ENCODE peak calls at places on chromosome 2, in seven cellular contexts. One of them, this sample, is unnamed.
A peak's percentile ranks its signal among the peaks of the same experiment; 100 is the strongest.

GRCh38 chr2:113077921-113078320 is 10.2 kb downstream of the IL1F10 start:
- DNase-seq in pancreas: no peak
- DNase-seq in AG04450: no peak
- DNase-seq in neural progenitor cell: no peak
- DNase-seq in H9: no peak
- DNase-seq in lung: no peak
- DNase-seq in fibroblast of lung: peak; percentile 45
- DNase-seq in this sample: no peak

GRCh38 chr2:150931447-150931846 is 330.2 kb downstream of the RBM43 start:
- DNase-seq in pancreas: no peak
- DNase-seq in AG04450: no peak
- DNase-seq in neural progenitor cell: peak; percentile 83
- DNase-seq in H9: no peak
- DNase-seq in lung: no peak
- DNase-seq in fibroblast of lung: no peak
- DNase-seq in this sample: no peak

GRCh38 chr2:95279435-95280035 is 5.3 kb downstream of the PROM2 start:
- DNase-seq in pancreas: no peak
- DNase-seq in AG04450: no peak
- DNase-seq in neural progenitor cell: no peak
- DNase-seq in H9: no peak
- DNase-seq in lung: no peak
- DNase-seq in fibroblast of lung: no peak
- DNase-seq in this sample: no peak

GRCh38 chr2:177471990-177472389 is 79.4 kb downstream of the AGPS start:
- DNase-seq in pancreas: no peak
- DNase-seq in AG04450: no peak
- DNase-seq in neural progenitor cell: no peak
- DNase-seq in H9: no peak
- DNase-seq in lung: no peak
- DNase-seq in fibroblast of lung: no peak
- DNase-seq in this sample: no peak

GRCh38 chr2:58541511-58541910 is 300.4 kb upstream of the FANCL start:
- DNase-seq in pancreas: no peak
- DNase-seq in AG04450: no peak
- DNase-seq in neural progenitor cell: peak; percentile 45
- DNase-seq in H9: no peak
- DNase-seq in lung: no peak
- DNase-seq in fibroblast of lung: no peak
- DNase-seq in this sample: no peak

GRCh38 chr2:110984654-110985053 is 136.1 kb upstream of the BCL2L11 start:
- DNase-seq in pancreas: no peak
- DNase-seq in AG04450: no peak
- DNase-seq in neural progenitor cell: no peak
- DNase-seq in H9: no peak
- DNase-seq in lung: no peak
- DNase-seq in fibroblast of lung: no peak
- DNase-seq in this sample: no peak

GRCh38 chr2:146228659-146229058 is 1616.2 kb upstream of the ACVR2A start:
- DNase-seq in pancreas: no peak
- DNase-seq in AG04450: no peak
- DNase-seq in neural progenitor cell: no peak
- DNase-seq in H9: no peak
- DNase-seq in lung: no peak
- DNase-seq in fibroblast of lung: peak; percentile 1
- DNase-seq in this sample: no peak

GRCh38 chr2:215657844-215658243 is 222.0 kb upstream of the FN1 start:
- DNase-seq in pancreas: no peak
- DNase-seq in AG04450: peak; percentile 97
- DNase-seq in neural progenitor cell: no peak
- DNase-seq in H9: no peak
- DNase-seq in lung: no peak
- DNase-seq in fibroblast of lung: peak; percentile 99
- DNase-seq in this sample: no peak

GRCh38 chr2:43018179-43019024 is 208.0 kb downstream of the ZFP36L2 start:
- DNase-seq in pancreas: peak; percentile 63
- DNase-seq in AG04450: peak; percentile 60
- DNase-seq in neural progenitor cell: no peak
- DNase-seq in H9: no peak
- DNase-seq in lung: peak; percentile 90
- DNase-seq in fibroblast of lung: peak; percentile 58
- DNase-seq in this sample: peak; percentile 79

GRCh38 chr2:1588994-1589611 is 155.2 kb downstream of the PXDN start:
- DNase-seq in pancreas: no peak
- DNase-seq in AG04450: no peak
- DNase-seq in neural progenitor cell: peak; percentile 35
- DNase-seq in H9: peak; percentile 56
- DNase-seq in lung: no peak
- DNase-seq in fibroblast of lung: peak; percentile 74
- DNase-seq in this sample: no peak

GRCh38 chr2:218995972-218996644 is 2.9 kb upstream of the CRYBA2 start:
- DNase-seq in pancreas: peak; percentile 95
- DNase-seq in AG04450: peak; percentile 27
- DNase-seq in neural progenitor cell: peak; percentile 93
- DNase-seq in H9: peak; percentile 85
- DNase-seq in lung: peak; percentile 89
- DNase-seq in fibroblast of lung: peak; percentile 71
- DNase-seq in this sample: peak; percentile 84

GRCh38 chr2:19292007-19292406 is 66.4 kb downstream of the OSR1 start:
- DNase-seq in pancreas: no peak
- DNase-seq in AG04450: no peak
- DNase-seq in neural progenitor cell: no peak
- DNase-seq in H9: no peak
- DNase-seq in lung: no peak
- DNase-seq in fibroblast of lung: no peak
- DNase-seq in this sample: no peak

GRCh38 chr2:191049728-191050639 is 36.0 kb upstream of the STAT1 start:
- DNase-seq in pancreas: no peak
- DNase-seq in AG04450: peak; percentile 51
- DNase-seq in neural progenitor cell: peak; percentile 24
- DNase-seq in H9: no peak
- DNase-seq in lung: no peak
- DNase-seq in fibroblast of lung: peak; percentile 74
- DNase-seq in this sample: no peak

GRCh38 chr2:66553370-66553769 is 118.4 kb downstream of the MEIS1 start:
- DNase-seq in pancreas: peak; percentile 41
- DNase-seq in AG04450: no peak
- DNase-seq in neural progenitor cell: no peak
- DNase-seq in H9: no peak
- DNase-seq in lung: no peak
- DNase-seq in fibroblast of lung: no peak
- DNase-seq in this sample: peak; percentile 53

GRCh38 chr2:121898483-121898882 is 143.0 kb downstream of the TSN start:
- DNase-seq in pancreas: no peak
- DNase-seq in AG04450: peak; percentile 16
- DNase-seq in neural progenitor cell: no peak
- DNase-seq in H9: no peak
- DNase-seq in lung: no peak
- DNase-seq in fibroblast of lung: peak; percentile 44
- DNase-seq in this sample: no peak

GRCh38 chr2:177721815-177722552 is 329.4 kb downstream of the AGPS start:
- DNase-seq in pancreas: no peak
- DNase-seq in AG04450: no peak
- DNase-seq in neural progenitor cell: no peak
- DNase-seq in H9: no peak
- DNase-seq in lung: no peak
- DNase-seq in fibroblast of lung: no peak
- DNase-seq in this sample: no peak

GRCh38 chr2:237025090-237025865 is 60.4 kb upstream of the COPS8 start:
- DNase-seq in pancreas: no peak
- DNase-seq in AG04450: peak; percentile 32
- DNase-seq in neural progenitor cell: no peak
- DNase-seq in H9: no peak
- DNase-seq in lung: no peak
- DNase-seq in fibroblast of lung: peak; percentile 92
- DNase-seq in this sample: no peak

GRCh38 chr2:67322361-67323001 is 74.7 kb upstream of the ETAA1 start:
- DNase-seq in pancreas: peak; percentile 66
- DNase-seq in AG04450: peak; percentile 42
- DNase-seq in neural progenitor cell: peak; percentile 69
- DNase-seq in H9: peak; percentile 78
- DNase-seq in lung: peak; percentile 37
- DNase-seq in fibroblast of lung: peak; percentile 58
- DNase-seq in this sample: peak; percentile 20

GRCh38 chr2:238081561-238081960 is 18.6 kb upstream of the ESPNL start:
- DNase-seq in pancreas: no peak
- DNase-seq in AG04450: no peak
- DNase-seq in neural progenitor cell: no peak
- DNase-seq in H9: no peak
- DNase-seq in lung: no peak
- DNase-seq in fibroblast of lung: no peak
- DNase-seq in this sample: no peak

GRCh38 chr2:119704670-119705120 is 25.7 kb downstream of the TMEM177 start:
- DNase-seq in pancreas: no peak
- DNase-seq in AG04450: peak; percentile 13
- DNase-seq in neural progenitor cell: no peak
- DNase-seq in H9: no peak
- DNase-seq in lung: no peak
- DNase-seq in fibroblast of lung: peak; percentile 66
- DNase-seq in this sample: no peak

GRCh38 chr2:61620244-61621159 is 82.3 kb upstream of the XPO1 start:
- DNase-seq in pancreas: no peak
- DNase-seq in AG04450: peak; percentile 63
- DNase-seq in neural progenitor cell: no peak
- DNase-seq in H9: no peak
- DNase-seq in lung: no peak
- DNase-seq in fibroblast of lung: peak; percentile 93
- DNase-seq in this sample: no peak

GRCh38 chr2:34012728-34013302 is 413.7 kb upstream of the FAM98A start:
- DNase-seq in pancreas: peak; percentile 43
- DNase-seq in AG04450: peak; percentile 1
- DNase-seq in neural progenitor cell: peak; percentile 87
- DNase-seq in H9: peak; percentile 83
- DNase-seq in lung: peak; percentile 52
- DNase-seq in fibroblast of lung: peak; percentile 29
- DNase-seq in this sample: peak; percentile 35

GRCh38 chr2:95074663-95075439 is 46.8 kb downstream of the MRPS5 start:
- DNase-seq in pancreas: no peak
- DNase-seq in AG04450: no peak
- DNase-seq in neural progenitor cell: no peak
- DNase-seq in H9: no peak
- DNase-seq in lung: no peak
- DNase-seq in fibroblast of lung: no peak
- DNase-seq in this sample: no peak

GRCh38 chr2:33765122-33765521 is 166.0 kb upstream of the FAM98A start:
- DNase-seq in pancreas: no peak
- DNase-seq in AG04450: no peak
- DNase-seq in neural progenitor cell: peak; percentile 88
- DNase-seq in H9: peak; percentile 45
- DNase-seq in lung: no peak
- DNase-seq in fibroblast of lung: no peak
- DNase-seq in this sample: no peak

GRCh38 chr2:236546561-236546961 is 23.1 kb upstream of the ACKR3 start:
- DNase-seq in pancreas: no peak
- DNase-seq in AG04450: no peak
- DNase-seq in neural progenitor cell: no peak
- DNase-seq in H9: no peak
- DNase-seq in lung: no peak
- DNase-seq in fibroblast of lung: no peak
- DNase-seq in this sample: no peak

GRCh38 chr2:218060122-218060521 is 8.9 kb upstream of the RUFY4 start:
- DNase-seq in pancreas: no peak
- DNase-seq in AG04450: no peak
- DNase-seq in neural progenitor cell: no peak
- DNase-seq in H9: no peak
- DNase-seq in lung: no peak
- DNase-seq in fibroblast of lung: no peak
- DNase-seq in this sample: no peak

GRCh38 chr2:189402932-189403331 is 38.3 kb upstream of the WDR75 start:
- DNase-seq in pancreas: no peak
- DNase-seq in AG04450: no peak
- DNase-seq in neural progenitor cell: peak; percentile 38
- DNase-seq in H9: no peak
- DNase-seq in lung: no peak
- DNase-seq in fibroblast of lung: peak; percentile 90
- DNase-seq in this sample: no peak

GRCh38 chr2:46134531-46135229 is 162.5 kb upstream of the EPAS1 start:
- DNase-seq in pancreas: no peak
- DNase-seq in AG04450: no peak
- DNase-seq in neural progenitor cell: no peak
- DNase-seq in H9: no peak
- DNase-seq in lung: no peak
- DNase-seq in fibroblast of lung: peak; percentile 76
- DNase-seq in this sample: peak; percentile 36
- H3K27ac ChIP-seq in pancreas: no peak overlapping the region
- H3K27ac ChIP-seq in AG04450: peak overlapping the region; percentile 47
- H3K27ac ChIP-seq in neural progenitor cell: no peak overlapping the region
- H3K27ac ChIP-seq in H9: no peak overlapping the region
- H3K27ac ChIP-seq in lung: peak overlapping the region; percentile 14
- H3K27ac ChIP-seq in fibroblast of lung: no peak overlapping the region
- H3K27ac ChIP-seq in this sample: peak overlapping the region; percentile 73

DNA sequence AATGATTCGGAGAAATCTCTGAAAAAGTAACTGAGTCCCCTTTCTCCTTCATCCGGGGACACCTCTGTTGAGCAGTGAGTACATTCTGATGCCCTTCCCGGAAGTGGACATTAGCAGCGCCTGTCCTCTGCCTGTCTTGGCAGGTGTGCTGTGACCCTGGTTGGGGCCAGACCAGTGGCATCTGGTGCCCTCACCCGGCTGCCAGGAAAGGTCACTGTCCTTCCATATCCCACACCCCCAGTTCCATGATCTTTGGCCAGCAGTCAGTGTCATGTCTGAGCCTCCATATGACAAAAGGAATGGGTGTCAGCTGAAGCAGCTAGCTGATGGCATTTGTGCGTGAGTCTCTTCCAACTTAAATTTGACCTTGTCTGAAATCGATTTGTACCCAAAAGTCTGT is 128.1 kb downstream of the NCK2 start:
- DNase-seq in pancreas: no peak
- DNase-seq in AG04450: no peak
- DNase-seq in neural progenitor cell: no peak
- DNase-seq in H9: no peak
- DNase-seq in lung: no peak
- DNase-seq in fibroblast of lung: no peak
- DNase-seq in this sample: no peak
- H3K27ac ChIP-seq in pancreas: no peak overlapping the region
- H3K27ac ChIP-seq in AG04450: no peak overlapping the region
- H3K27ac ChIP-seq in neural progenitor cell: no peak overlapping the region
- H3K27ac ChIP-seq in H9: no peak overlapping the region
- H3K27ac ChIP-seq in lung: no peak overlapping the region
- H3K27ac ChIP-seq in fibroblast of lung: no peak overlapping the region
- H3K27ac ChIP-seq in this sample: no peak overlapping the region

DNA sequence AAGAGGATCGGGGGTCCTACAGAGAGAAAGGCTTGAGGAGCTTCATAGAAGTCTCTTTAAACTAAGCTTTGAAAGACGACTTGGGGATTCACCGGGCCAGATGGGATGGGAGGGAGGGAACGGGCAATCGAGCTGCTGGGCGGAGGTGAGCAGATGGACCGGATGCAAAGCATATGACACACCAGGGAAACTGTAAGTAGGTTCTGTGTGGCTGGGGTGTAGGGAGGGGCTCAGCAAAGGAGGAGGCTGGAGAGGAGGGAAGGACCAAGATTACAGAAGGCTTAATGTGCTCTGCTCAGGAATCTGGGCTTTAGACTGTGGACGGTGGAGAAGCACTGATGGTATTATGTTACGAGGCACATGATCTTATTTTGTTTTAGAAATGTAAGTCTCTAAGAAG is 131.5 kb downstream of the MAIP1 start:
- DNase-seq in pancreas: no peak
- DNase-seq in AG04450: no peak
- DNase-seq in neural progenitor cell: no peak
- DNase-seq in H9: no peak
- DNase-seq in lung: no peak
- DNase-seq in fibroblast of lung: no peak
- DNase-seq in this sample: no peak
- H3K27ac ChIP-seq in pancreas: no peak overlapping the region
- H3K27ac ChIP-seq in AG04450: no peak overlapping the region
- H3K27ac ChIP-seq in neural progenitor cell: no peak overlapping the region
- H3K27ac ChIP-seq in H9: no peak overlapping the region
- H3K27ac ChIP-seq in lung: no peak overlapping the region
- H3K27ac ChIP-seq in fibroblast of lung: no peak overlapping the region
- H3K27ac ChIP-seq in this sample: no peak overlapping the region

GRCh38 chr2:36358317-36358659 is 2.7 kb downstream of the CRIM1 start:
- DNase-seq in pancreas: no peak
- DNase-seq in AG04450: no peak
- DNase-seq in neural progenitor cell: no peak
- DNase-seq in H9: no peak
- DNase-seq in lung: no peak
- DNase-seq in fibroblast of lung: peak; percentile 86
- DNase-seq in this sample: no peak
- H3K27ac ChIP-seq in pancreas: no peak overlapping the region
- H3K27ac ChIP-seq in AG04450: peak overlapping the region; percentile 93
- H3K27ac ChIP-seq in neural progenitor cell: no peak overlapping the region
- H3K27ac ChIP-seq in H9: no peak overlapping the region
- H3K27ac ChIP-seq in lung: peak overlapping the region; percentile 85
- H3K27ac ChIP-seq in fibroblast of lung: peak overlapping the region; percentile 95
- H3K27ac ChIP-seq in this sample: peak overlapping the region; percentile 93

This sample was measured in heart right ventricle.